ENCODE peak calls at places on chromosomes 4 and X, in six cellular contexts. T, K, C, W, P and Z are unnamed samples.

GRCh38 chrX:110759785-110760184 is 35.8 kb downstream of the CHRDL1 start:
- DNase-seq in T (no peak), K (no peak), C (no peak), W (peak), P (no peak), Z (no peak)

GRCh38 chr4:5979981-5980380 is 38.2 kb downstream of the C4orf50 start:
- DNase-seq in T (no peak), K (no peak), C (no peak), W (peak), P (no peak), Z (peak)

GRCh38 chrX:130498653-130499274 is 97.0 kb downstream of the RBMX2 start:
- DNase-seq in T (no peak), K (no peak), C (no peak), W (no peak), P (no peak), Z (no peak)

GRCh38 chr4:86108152-86108551 is 251.7 kb downstream of the MAPK10 start:
- DNase-seq in T (no peak), K (no peak), C (no peak), W (peak), P (no peak), Z (no peak)

GRCh38 chr4:143377635-143378099 is 41.0 kb downstream of the GAB1 start:
- DNase-seq in T (no peak), K (no peak), C (no peak), W (no peak), P (no peak), Z (no peak)

GRCh38 chrX:110418220-110418856 is 59.7 kb downstream of the RTL9 start:
- DNase-seq in T (peak), K (peak), C (no peak), W (peak), P (no peak), Z (no peak)

GRCh38 chr4:76801621-76802545 is 96.1 kb downstream of the SOWAHB start:
- DNase-seq in T (no peak), K (peak), C (no peak), W (no peak), P (no peak), Z (no peak)

GRCh38 chr4:6672131-6672530 is 21.5 kb upstream of the S100P start:
- DNase-seq in T (no peak), K (no peak), C (no peak), W (no peak), P (no peak), Z (no peak)

GRCh38 chr4:112910109-112910736 is 139.2 kb upstream of the ANK2 start:
- DNase-seq in T (no peak), K (no peak), C (no peak), W (no peak), P (no peak), Z (peak)

GRCh38 chr4:5378002-5378401 is 326.7 kb downstream of the STK32B start:
- DNase-seq in T (no peak), K (no peak), C (no peak), W (peak), P (no peak), Z (no peak)

GRCh38 chr4:185680617-185681016 is 131.4 kb downstream of the SORBS2 start:
- DNase-seq in T (no peak), K (no peak), C (no peak), W (no peak), P (no peak), Z (no peak)

GRCh38 chr4:2534904-2535385 is 1.5 kb upstream of the FAM193A start:
- DNase-seq in T (no peak), K (no peak), C (no peak), W (no peak), P (no peak), Z (peak)

GRCh38 chr4:100895572-100896197 is 377.9 kb upstream of the EMCN start:
- DNase-seq in T (no peak), K (no peak), C (no peak), W (peak), P (no peak), Z (peak)

GRCh38 chrX:154349979-154350378 is 24.5 kb downstream of the FLNA start:
- DNase-seq in T (no peak), K (no peak), C (no peak), W (no peak), P (no peak), Z (no peak)

GRCh38 chr4:102600689-102601088 is 99.5 kb downstream of the NFKB1 start:
- DNase-seq in T (no peak), K (no peak), C (no peak), W (no peak), P (no peak), Z (no peak)

GRCh38 chrX:1140236-1140681 is 72.2 kb downstream of the CRLF2 start:
- DNase-seq in T (no peak), K (no peak), C (no peak), W (no peak), P (no peak), Z (no peak)

GRCh38 chrX:70449457-70449966 is 4.9 kb downstream of the DLG3 start:
- DNase-seq in T (no peak), K (no peak), C (no peak), W (no peak), P (no peak), Z (no peak)

GRCh38 chrX:39427492-39428289 is 626.4 kb downstream of the MID1IP1 start:
- DNase-seq in T (no peak), K (peak), C (no peak), W (peak), P (no peak), Z (peak)

GRCh38 chr4:1815997-1816860 is 23.1 kb downstream of the FGFR3 start:
- DNase-seq in T (no peak), K (no peak), C (no peak), W (no peak), P (no peak), Z (no peak)

GRCh38 chrX:76159453-76159852 is 13.4 kb upstream of the PBDC1 start:
- DNase-seq in T (no peak), K (no peak), C (no peak), W (no peak), P (no peak), Z (no peak)

GRCh38 chr4:41320278-41320677 is 63.5 kb downstream of the UCHL1 start:
- DNase-seq in T (no peak), K (no peak), C (no peak), W (peak), P (no peak), Z (peak)

GRCh38 chr4:24244663-24245519 is 339.5 kb downstream of the DHX15 start:
- DNase-seq in T (no peak), K (no peak), C (no peak), W (no peak), P (no peak), Z (no peak)

GRCh38 chr4:109993116-109993515 is 80.4 kb downstream of the EGF start:
- DNase-seq in T (no peak), K (no peak), C (no peak), W (no peak), P (no peak), Z (no peak)

GRCh38 chr4:8849266-8850073 is 22.2 kb downstream of the HMX1 start:
- DNase-seq in T (no peak), K (peak), C (no peak), W (no peak), P (no peak), Z (no peak)

GRCh38 chr4:156312261-156312847 is 358.7 kb upstream of the CTSO start:
- DNase-seq in T (no peak), K (no peak), C (no peak), W (no peak), P (no peak), Z (peak)

GRCh38 chr4:76990288-76991080 is 40.9 kb downstream of the SEPTIN11 start:
- DNase-seq in T (peak), K (no peak), C (no peak), W (peak), P (no peak), Z (peak)

GRCh38 chrX:136214551-136214950 is 36.6 kb downstream of the MAP7D3 start:
- DNase-seq in T (peak), K (no peak), C (no peak), W (peak), P (no peak), Z (peak)

GRCh38 chrX:11757729-11758399 is at the start of gene MSL3:
- DNase-seq in T (no peak), K (peak), C (peak), W (peak), P (peak), Z (peak)

GRCh38 chrX:106306391-106306947 is 138.4 kb downstream of the PWWP3B start:
- DNase-seq in T (no peak), K (no peak), C (no peak), W (no peak), P (no peak), Z (no peak)

GRCh38 chrX:101691823-101692222 is 32.2 kb upstream of the ARMCX2 start:
- DNase-seq in T (no peak), K (no peak), C (no peak), W (no peak), P (no peak), Z (no peak)

GRCh38 chrX:97306771-97307470 is 423.2 kb downstream of the RPA4 start:
- DNase-seq in T (no peak), K (no peak), C (no peak), W (no peak), P (no peak), Z (no peak)

GRCh38 chr4:136662539-136662938 is 869.8 kb downstream of the PCDH18 start:
- DNase-seq in T (no peak), K (no peak), C (no peak), W (no peak), P (no peak), Z (no peak)

GRCh38 chr4:20248155-20248558 is 3.5 kb upstream of the SLIT2 start:
- DNase-seq in T (peak), K (no peak), C (no peak), W (peak), P (no peak), Z (peak)

GRCh38 chr4:151641167-151641566 is 119.6 kb downstream of the GATB start:
- DNase-seq in T (no peak), K (no peak), C (no peak), W (peak), P (no peak), Z (peak)

GRCh38 chr4:87055340-87055739 is 120.5 kb downstream of the AFF1 start:
- DNase-seq in T (no peak), K (no peak), C (no peak), W (no peak), P (no peak), Z (no peak)

GRCh38 chrX:47223476-47224250 is 5.2 kb downstream of the CDK16 start:
- DNase-seq in T (no peak), K (peak), C (no peak), W (no peak), P (no peak), Z (no peak)

GRCh38 chr4:186726440-186727148 is 2.9 kb upstream of the FAT1 start:
- DNase-seq in T (peak), K (peak), C (no peak), W (peak), P (no peak), Z (peak)